ENCODE peak calls at places on chromosomes 2 and 18, in nine cellular contexts. G is type B pancreatic cell; F is CD4-positive, alpha-beta T cell; Y is effector CD8-positive, alpha-beta T cell; R is neural crest cell; Z is WERI-Rb-1; X is HCEC 1CT; K is stimulated activated CD4-positive, alpha-beta T cell treated with anti-CD3 and anti-CD28 coated beads, Interleukin-4, amount 100 ng/mL, for 48 hours; S is A172. C is an unnamed sample.

GRCh38 chr2:234577191-234577590 is 80.3 kb upstream of the ARL4C start:
- DNase-seq in G (no peak), F (no peak), Y (no peak), R (no peak), Z (no peak), X (no peak), K (no peak), S (no peak), C (no peak)

GRCh38 chr18:907171-907879 is 2.7 kb downstream of the ADCYAP1 start:
- DNase-seq in G (no peak), F (no peak), Y (no peak), R (no peak), Z (peak; percentile 37), X (no peak), K (no peak), S (no peak), C (no peak)

GRCh38 chr18:60049172-60049571 is 149.4 kb downstream of the PMAIP1 start:
- DNase-seq in G (no peak), F (no peak), Y (no peak), R (no peak), Z (no peak), X (no peak), K (no peak), S (no peak), C (no peak)

GRCh38 chr18:9987931-9988330 is 74.1 kb downstream of the VAPA start:
- DNase-seq in G (no peak), F (no peak), Y (no peak), R (no peak), Z (no peak), X (no peak), K (no peak), S (no peak), C (peak; percentile 52)

GRCh38 chr2:197174539-197175094 is 136.0 kb downstream of the ANKRD44 start:
- DNase-seq in G (no peak), F (no peak), Y (no peak), R (no peak), Z (no peak), X (peak; percentile 24), K (no peak), S (peak; percentile 63), C (no peak)

GRCh38 chr18:14189858-14190257 is 57.6 kb upstream of the ZNF519 start:
- DNase-seq in G (no peak), F (no peak), Y (no peak), R (no peak), Z (no peak), X (no peak), K (peak; percentile 10), S (peak; percentile 77), C (no peak)

GRCh38 chr2:42569883-42570282 is 1.5 kb downstream of the MTA3 start:
- DNase-seq in G (no peak), F (no peak), Y (no peak), R (no peak), Z (no peak), X (no peak), K (no peak), S (no peak), C (no peak)

GRCh38 chr18:28581503-28582169 is 404.7 kb upstream of the CDH2 start:
- DNase-seq in G (no peak), F (no peak), Y (peak; percentile 11), R (no peak), Z (no peak), X (no peak), K (no peak), S (no peak), C (no peak)

GRCh38 chr2:61993422-61994024 is 88.0 kb downstream of the COMMD1 start:
- DNase-seq in G (no peak), F (no peak), Y (no peak), R (no peak), Z (peak; percentile 18), X (peak; percentile 46), K (no peak), S (peak; percentile 47), C (peak; percentile 25)

GRCh38 chr2:174327559-174327897 is 7.2 kb upstream of the SP9 start:
- DNase-seq in G (no peak), F (no peak), Y (no peak), R (no peak), Z (no peak), X (no peak), K (no peak), S (no peak), C (no peak)

GRCh38 chr2:169393068-169393590 is 30.8 kb upstream of the LRP2 start:
- DNase-seq in G (no peak), F (no peak), Y (no peak), R (no peak), Z (no peak), X (no peak), K (no peak), S (no peak), C (no peak)

GRCh38 chr2:20456049-20456665 is 9.3 kb downstream of the RHOB start:
- DNase-seq in G (no peak), F (no peak), Y (no peak), R (no peak), Z (peak; percentile 3), X (peak; percentile 35), K (no peak), S (no peak), C (no peak)

GRCh38 chr2:9360701-9361100 is 62.6 kb downstream of the ITGB1BP1 start:
- DNase-seq in G (no peak), F (no peak), Y (no peak), R (no peak), Z (no peak), X (peak; percentile 54), K (no peak), S (no peak), C (no peak)

GRCh38 chr2:136116813-136117390 is 1.0 kb downstream of the CXCR4 start:
- DNase-seq in G (no peak), F (peak; percentile 71), Y (peak; percentile 49), R (peak; percentile 18), Z (peak; percentile 10), X (no peak), K (peak; percentile 57), S (no peak), C (no peak)

GRCh38 chr18:36187138-36187825 is at the start of gene MOCOS:
- DNase-seq in G (peak; percentile 86), F (no peak), Y (no peak), R (peak; percentile 72), Z (peak; percentile 53), X (peak; percentile 58), K (peak; percentile 23), S (peak; percentile 61), C (peak; percentile 62)

GRCh38 chr18:79516441-79516931 is 120.8 kb downstream of the NFATC1 start:
- DNase-seq in G (no peak), F (peak; percentile 52), Y (no peak), R (no peak), Z (no peak), X (no peak), K (no peak), S (no peak), C (no peak)

GRCh38 chr2:144801766-144802165 is 281.8 kb upstream of the ZEB2 start:
- DNase-seq in G (no peak), F (no peak), Y (no peak), R (no peak), Z (no peak), X (peak; percentile 83), K (no peak), S (peak; percentile 84), C (no peak)

GRCh38 chr2:240988571-240989271 is 9.7 kb upstream of the SNED1 start:
- DNase-seq in G (no peak), F (peak; percentile 5), Y (no peak), R (no peak), Z (no peak), X (no peak), K (no peak), S (no peak), C (peak; percentile 9)

GRCh38 chr2:74219846-74220486 is 21.6 kb downstream of the MTHFD2 start:
- DNase-seq in G (no peak), F (no peak), Y (no peak), R (no peak), Z (no peak), X (no peak), K (no peak), S (no peak), C (no peak)

GRCh38 chr2:84958135-84959044 is 12.6 kb upstream of the KCMF1 start:
- DNase-seq in G (no peak), F (no peak), Y (no peak), R (no peak), Z (no peak), X (peak; percentile 77), K (no peak), S (peak; percentile 99), C (no peak)

GRCh38 chr2:181678033-181678586 is 2.2 kb downstream of the NEUROD1 start:
- DNase-seq in G (peak; percentile 83), F (peak; percentile 39), Y (peak; percentile 32), R (peak; percentile 89), Z (peak; percentile 53), X (no peak), K (peak; percentile 45), S (peak; percentile 13), C (peak; percentile 64)

GRCh38 chr2:46984642-46985476 is 69.3 kb upstream of the MCFD2 start:
- DNase-seq in G (no peak), F (no peak), Y (no peak), R (no peak), Z (no peak), X (peak; percentile 97), K (peak; percentile 66), S (peak; percentile 99), C (peak; percentile 55)

GRCh38 chr2:238670341-238670681 is 177.6 kb upstream of the TWIST2 start:
- DNase-seq in G (no peak), F (no peak), Y (no peak), R (no peak), Z (no peak), X (no peak), K (peak; percentile 26), S (no peak), C (no peak)

GRCh38 chr2:203418271-203418670 is 90.1 kb downstream of the ABI2 start:
- DNase-seq in G (no peak), F (no peak), Y (no peak), R (no peak), Z (no peak), X (no peak), K (no peak), S (no peak), C (no peak)

GRCh38 chr2:21175895-21176646 is 52.3 kb downstream of the TDRD15 start:
- DNase-seq in G (no peak), F (no peak), Y (no peak), R (no peak), Z (no peak), X (no peak), K (no peak), S (no peak), C (no peak)

GRCh38 chr2:10215393-10215935 is 87.2 kb upstream of the HPCAL1 start:
- DNase-seq in G (no peak), F (no peak), Y (no peak), R (no peak), Z (no peak), X (no peak), K (no peak), S (peak; percentile 59), C (no peak)